ENCODE peak calls at places on chromosome 11, in four cellular contexts. One of them, this sample, is unnamed.

GRCh38 chr11:18696638-18697225 is 1.8 kb upstream of the TMEM86A start:
- DNase-seq in Caco-2: no peak
- DNase-seq in heart left ventricle: no peak
- DNase-seq in foreskin keratinocyte: peak; percentile 64
- DNase-seq in this sample: peak; percentile 25

GRCh38 chr11:76410771-76411423 is 29.8 kb downstream of the GVQW3 start:
- DNase-seq in Caco-2: no peak
- DNase-seq in heart left ventricle: no peak
- DNase-seq in foreskin keratinocyte: no peak
- DNase-seq in this sample: peak; percentile 14

GRCh38 chr11:120801801-120802689 is 221.9 kb upstream of the TBCEL start:
- DNase-seq in Caco-2: peak; percentile 78
- DNase-seq in heart left ventricle: peak; percentile 42
- DNase-seq in foreskin keratinocyte: peak; percentile 26
- DNase-seq in this sample: no peak

GRCh38 chr11:97687106-97687505 is 1297.3 kb downstream of the JRKL start:
- DNase-seq in Caco-2: no peak
- DNase-seq in heart left ventricle: no peak
- DNase-seq in foreskin keratinocyte: no peak
- DNase-seq in this sample: no peak

GRCh38 chr11:111598546-111598945 is 3.7 kb upstream of the SIK2 start:
- DNase-seq in Caco-2: no peak
- DNase-seq in heart left ventricle: no peak
- DNase-seq in foreskin keratinocyte: no peak
- DNase-seq in this sample: no peak

GRCh38 chr11:69791266-69791665 is 16.1 kb upstream of the FGF4 start:
- DNase-seq in Caco-2: no peak
- DNase-seq in heart left ventricle: no peak
- DNase-seq in foreskin keratinocyte: no peak
- DNase-seq in this sample: peak; percentile 58

GRCh38 chr11:10902301-10902700 is 44.4 kb upstream of the ZBED5 start:
- DNase-seq in Caco-2: no peak
- DNase-seq in heart left ventricle: no peak
- DNase-seq in foreskin keratinocyte: no peak
- DNase-seq in this sample: no peak

GRCh38 chr11:133934599-133935550 is 21.9 kb downstream of the IGSF9B start:
- DNase-seq in Caco-2: no peak
- DNase-seq in heart left ventricle: peak; percentile 54
- DNase-seq in foreskin keratinocyte: peak; percentile 28
- DNase-seq in this sample: no peak

GRCh38 chr11:46490576-46491100 is 99.1 kb upstream of the CHRM4 start:
- DNase-seq in Caco-2: no peak
- DNase-seq in heart left ventricle: no peak
- DNase-seq in foreskin keratinocyte: peak; percentile 46
- DNase-seq in this sample: no peak

GRCh38 chr11:2374456-2375201 is 2.5 kb upstream of the CD81 start:
- DNase-seq in Caco-2: no peak
- DNase-seq in heart left ventricle: no peak
- DNase-seq in foreskin keratinocyte: no peak
- DNase-seq in this sample: no peak

GRCh38 chr11:102587722-102588121 is 37.4 kb downstream of the MMP20 start:
- DNase-seq in Caco-2: no peak
- DNase-seq in heart left ventricle: no peak
- DNase-seq in foreskin keratinocyte: no peak
- DNase-seq in this sample: no peak

GRCh38 chr11:2704896-2705606 is 5.3 kb upstream of the KCNQ1OT1 start:
- DNase-seq in Caco-2: no peak
- DNase-seq in heart left ventricle: no peak
- DNase-seq in foreskin keratinocyte: no peak
- DNase-seq in this sample: no peak

GRCh38 chr11:103594283-103594682 is 442.2 kb upstream of the DDI1 start:
- DNase-seq in Caco-2: peak; percentile 46
- DNase-seq in heart left ventricle: no peak
- DNase-seq in foreskin keratinocyte: peak; percentile 73
- DNase-seq in this sample: no peak

GRCh38 chr11:88384678-88385015 is 47.1 kb upstream of the CTSC start:
- DNase-seq in Caco-2: no peak
- DNase-seq in heart left ventricle: no peak
- DNase-seq in foreskin keratinocyte: no peak
- DNase-seq in this sample: peak; percentile 69

GRCh38 chr11:16179668-16180067 is 176.7 kb downstream of the SOX6 start:
- DNase-seq in Caco-2: no peak
- DNase-seq in heart left ventricle: no peak
- DNase-seq in foreskin keratinocyte: no peak
- DNase-seq in this sample: no peak

GRCh38 chr11:12787847-12788246 is 113.6 kb downstream of the TEAD1 start:
- DNase-seq in Caco-2: no peak
- DNase-seq in heart left ventricle: no peak
- DNase-seq in foreskin keratinocyte: no peak
- DNase-seq in this sample: peak; percentile 54

GRCh38 chr11:78656327-78656726 is 81.7 kb upstream of the NARS2 start:
- DNase-seq in Caco-2: peak; percentile 22
- DNase-seq in heart left ventricle: no peak
- DNase-seq in foreskin keratinocyte: no peak
- DNase-seq in this sample: no peak

GRCh38 chr11:31757245-31757835 is 53.8 kb downstream of the PAX6 start:
- DNase-seq in Caco-2: no peak
- DNase-seq in heart left ventricle: no peak
- DNase-seq in foreskin keratinocyte: peak; percentile 25
- DNase-seq in this sample: no peak

GRCh38 chr11:58958500-58958899 is 19.2 kb downstream of the GLYATL1 start:
- DNase-seq in Caco-2: no peak
- DNase-seq in heart left ventricle: peak; percentile 22
- DNase-seq in foreskin keratinocyte: no peak
- DNase-seq in this sample: no peak

GRCh38 chr11:13174090-13174489 is 103.5 kb upstream of the BMAL1 start:
- DNase-seq in Caco-2: no peak
- DNase-seq in heart left ventricle: no peak
- DNase-seq in foreskin keratinocyte: no peak
- DNase-seq in this sample: no peak

GRCh38 chr11:35725880-35726279 is 63.3 kb downstream of the TRIM44 start:
- DNase-seq in Caco-2: no peak
- DNase-seq in heart left ventricle: no peak
- DNase-seq in foreskin keratinocyte: peak; percentile 60
- DNase-seq in this sample: peak; percentile 35

DNA sequence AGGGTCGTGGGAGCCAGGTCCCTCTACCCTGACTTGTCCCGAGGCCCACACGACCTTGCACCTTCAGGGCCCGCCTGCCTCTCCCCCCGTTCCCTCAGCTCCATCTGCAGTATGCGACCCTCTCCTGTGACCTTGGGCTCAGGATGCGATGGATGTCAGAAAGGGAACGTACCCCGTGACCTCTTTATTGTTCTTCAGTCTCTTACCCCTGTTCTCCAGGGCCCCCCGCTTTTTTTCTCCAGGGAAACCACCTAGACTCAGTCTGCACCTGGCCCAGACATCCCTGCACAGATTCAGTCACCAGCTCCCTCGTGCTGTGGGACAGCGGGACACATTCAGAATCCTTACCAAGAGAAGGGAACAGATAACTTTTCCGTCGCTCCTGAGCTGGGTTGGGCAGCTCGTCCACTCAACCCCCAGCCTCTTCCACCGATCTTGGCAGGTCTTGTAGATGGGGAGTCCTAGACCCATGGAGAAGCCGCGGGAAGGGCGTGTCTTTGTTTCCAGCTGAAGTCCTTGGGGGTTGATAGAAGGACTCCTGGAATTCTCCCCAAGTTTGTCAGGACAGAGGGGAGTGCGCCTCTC is 1.3 kb upstream of the PHOX2A start:
- DNase-seq in Caco-2: peak; percentile 42
- DNase-seq in heart left ventricle: no peak
- DNase-seq in foreskin keratinocyte: no peak
- DNase-seq in this sample: no peak
- H3K27me3 ChIP-seq in Caco-2: no peaks in the 10 kb centered on the region
- H3K27me3 ChIP-seq in heart left ventricle: peaks cover 73% of the 10 kb centered on the region
- H3K27me3 ChIP-seq in foreskin keratinocyte: peaks cover 93% of the 10 kb centered on the region
- H3K27me3 ChIP-seq in this sample: peaks cover 59% of the 10 kb centered on the region

GRCh38 chr11:836274-836673 is 3.5 kb downstream of the CD151 start:
- DNase-seq in Caco-2: no peak
- DNase-seq in heart left ventricle: no peak
- DNase-seq in foreskin keratinocyte: no peak
- DNase-seq in this sample: no peak
- TF ChIP-seq CTCF in Caco-2: no peak
- TF ChIP-seq CTCF in heart left ventricle: no peak
- TF ChIP-seq CTCF in foreskin keratinocyte: no peak
- TF ChIP-seq CTCF in this sample: no peak

GRCh38 chr11:113504586-113504985 is 29.4 kb upstream of the DRD2 start:
- DNase-seq in Caco-2: no peak
- DNase-seq in heart left ventricle: no peak
- DNase-seq in foreskin keratinocyte: no peak
- DNase-seq in this sample: no peak
- H3K27me3 ChIP-seq in Caco-2: no peaks in the 10 kb centered on the region
- H3K27me3 ChIP-seq in heart left ventricle: no peaks in the 10 kb centered on the region
- H3K27me3 ChIP-seq in foreskin keratinocyte: peaks cover 7% of the 10 kb centered on the region
- H3K27me3 ChIP-seq in this sample: no peaks in the 10 kb centered on the region

DNA sequence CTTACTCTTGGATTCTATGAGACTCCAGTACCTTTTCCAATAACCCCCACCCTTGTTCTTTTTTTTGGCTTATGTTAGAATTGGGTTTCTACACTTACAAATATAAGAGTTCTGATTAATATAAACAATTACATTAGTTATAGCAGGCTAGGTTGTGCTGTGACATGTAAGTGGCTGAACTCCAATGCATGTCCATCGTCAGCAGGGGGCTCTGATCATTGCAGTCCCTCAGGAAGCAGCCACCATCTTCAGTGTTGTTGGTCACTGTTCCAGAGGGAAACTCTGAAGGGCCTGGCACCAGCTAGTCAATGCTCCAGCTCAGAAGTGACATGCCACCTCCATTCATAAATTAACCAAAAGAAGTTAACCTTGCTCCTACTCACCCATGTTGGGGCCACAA is 5.6 kb downstream of the LIPT2 start:
- DNase-seq in Caco-2: no peak
- DNase-seq in heart left ventricle: no peak
- DNase-seq in foreskin keratinocyte: no peak
- DNase-seq in this sample: no peak
- TF ChIP-seq CTCF in Caco-2: peak; percentile 64
- TF ChIP-seq CTCF in heart left ventricle: no peak
- TF ChIP-seq CTCF in foreskin keratinocyte: peak; percentile 55
- TF ChIP-seq CTCF in this sample: peak; percentile 31

GRCh38 chr11:122983438-122984185 is 2.0 kb upstream of the BSX start:
- DNase-seq in Caco-2: no peak
- DNase-seq in heart left ventricle: no peak
- DNase-seq in foreskin keratinocyte: no peak
- DNase-seq in this sample: no peak
- H3K27me3 ChIP-seq in Caco-2: peaks cover 1% of the 10 kb centered on the region
- H3K27me3 ChIP-seq in heart left ventricle: peaks cover 87% of the 10 kb centered on the region
- H3K27me3 ChIP-seq in foreskin keratinocyte: peaks cover 100% of the 10 kb centered on the region
- H3K27me3 ChIP-seq in this sample: peaks cover 67% of the 10 kb centered on the region

GRCh38 chr11:45021001-45021400 is 70.3 kb upstream of the TP53I11 start:
- DNase-seq in Caco-2: no peak
- DNase-seq in heart left ventricle: peak; percentile 45
- DNase-seq in foreskin keratinocyte: no peak
- DNase-seq in this sample: no peak

GRCh38 chr11:45023065-45023365 is 72.3 kb upstream of the TP53I11 start:
- DNase-seq in Caco-2: no peak
- DNase-seq in heart left ventricle: no peak
- DNase-seq in foreskin keratinocyte: no peak
- DNase-seq in this sample: no peak

GRCh38 chr11:45021692-45022130 is 71.0 kb upstream of the TP53I11 start:
- DNase-seq in Caco-2: no peak
- DNase-seq in heart left ventricle: peak; percentile 81
- DNase-seq in foreskin keratinocyte: no peak
- DNase-seq in this sample: no peak

GRCh38 chr11:45022294-45023064 is 71.8 kb upstream of the TP53I11 start:
- DNase-seq in Caco-2: no peak
- DNase-seq in heart left ventricle: no peak
- DNase-seq in foreskin keratinocyte: no peak
- DNase-seq in this sample: no peak

DNA sequence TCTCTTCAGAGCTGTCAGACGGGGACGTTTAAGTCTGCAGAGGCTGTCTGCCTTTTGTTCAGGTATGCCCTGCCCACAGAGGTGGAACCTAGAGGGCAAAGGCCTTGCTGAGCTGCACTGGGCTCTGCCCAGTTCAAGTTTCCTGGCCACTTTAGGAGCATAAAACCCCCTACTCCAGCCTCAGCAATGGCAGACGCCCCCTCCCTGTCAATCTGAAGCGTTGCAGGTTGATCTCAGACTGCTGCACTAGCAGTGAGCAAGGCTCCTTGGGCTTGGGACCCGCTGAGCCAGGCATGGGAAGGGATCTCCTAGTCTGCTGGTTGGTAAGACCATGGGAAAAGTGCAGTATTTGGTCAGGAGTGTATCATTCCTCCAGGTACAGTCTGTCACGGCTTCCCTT is 66.6 kb upstream of the TP53I11 start:
- DNase-seq in Caco-2: no peak
- DNase-seq in heart left ventricle: no peak
- DNase-seq in foreskin keratinocyte: no peak
- DNase-seq in this sample: no peak
- TF ChIP-seq CTCF in Caco-2: no peak
- TF ChIP-seq CTCF in heart left ventricle: no peak
- TF ChIP-seq CTCF in foreskin keratinocyte: peak; percentile 16
- TF ChIP-seq CTCF in this sample: peak; percentile 6

GRCh38 chr11:20078846-20079245 is 81.4 kb downstream of the DBX1 start:
- DNase-seq in Caco-2: no peak
- DNase-seq in heart left ventricle: no peak
- DNase-seq in foreskin keratinocyte: no peak
- DNase-seq in this sample: no peak
- H3K27me3 ChIP-seq in Caco-2: no peaks in the 10 kb centered on the region
- H3K27me3 ChIP-seq in heart left ventricle: no peaks in the 10 kb centered on the region
- H3K27me3 ChIP-seq in foreskin keratinocyte: no peaks in the 10 kb centered on the region
- H3K27me3 ChIP-seq in this sample: no peaks in the 10 kb centered on the region

DNA sequence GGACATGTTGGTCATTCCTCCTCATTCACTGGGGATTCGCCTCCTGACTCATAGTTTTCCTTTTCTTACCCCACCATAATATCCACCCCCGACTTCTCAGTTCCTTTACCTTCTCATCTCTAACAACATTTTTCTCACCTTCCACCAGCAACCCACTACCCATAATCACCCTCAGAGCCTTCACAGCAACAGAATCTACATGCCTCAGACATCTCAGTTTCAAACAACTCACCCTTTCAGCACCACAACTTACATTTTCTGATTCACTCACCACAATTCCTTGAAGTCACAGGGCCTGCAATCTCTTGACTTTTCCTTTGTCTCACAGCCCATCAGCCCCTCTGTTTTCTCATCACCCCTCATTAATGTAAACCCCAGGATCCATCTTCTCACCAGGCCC is 2.3 kb upstream of the MTNR1B start:
- DNase-seq in Caco-2: no peak
- DNase-seq in heart left ventricle: no peak
- DNase-seq in foreskin keratinocyte: no peak
- DNase-seq in this sample: no peak
- TF ChIP-seq CTCF in Caco-2: no peak
- TF ChIP-seq CTCF in heart left ventricle: no peak
- TF ChIP-seq CTCF in foreskin keratinocyte: no peak
- TF ChIP-seq CTCF in this sample: no peak

This sample was measured in kidney epithelial cell.